ENCODE peak calls at places on chromosomes 12 and 14, in six cellular contexts. One of them, this sample, is unnamed.

GRCh38 chr12:6084261-6084968 is 40.1 kb downstream of the VWF start:
- DNase-seq in CD8-positive, alpha-beta T cell: no peak
- DNase-seq in MM.1S: no peak
- DNase-seq in effector memory CD4-positive, alpha-beta T cell: no peak
- DNase-seq in NT2/D1: peak; percentile 100
- DNase-seq in heart right ventricle: no peak
- DNase-seq in this sample: peak; percentile 94

GRCh38 chr14:21343035-21343794 is 40.6 kb downstream of the SUPT16H start:
- DNase-seq in CD8-positive, alpha-beta T cell: no peak
- DNase-seq in MM.1S: no peak
- DNase-seq in effector memory CD4-positive, alpha-beta T cell: no peak
- DNase-seq in NT2/D1: no peak
- DNase-seq in heart right ventricle: no peak
- DNase-seq in this sample: no peak

GRCh38 chr12:117072106-117072505 is 27.1 kb downstream of the TESC start:
- DNase-seq in CD8-positive, alpha-beta T cell: no peak
- DNase-seq in MM.1S: no peak
- DNase-seq in effector memory CD4-positive, alpha-beta T cell: no peak
- DNase-seq in NT2/D1: no peak
- DNase-seq in heart right ventricle: no peak
- DNase-seq in this sample: no peak

GRCh38 chr12:116469344-116469743 is 89.8 kb upstream of the MAP1LC3B2 start:
- DNase-seq in CD8-positive, alpha-beta T cell: no peak
- DNase-seq in MM.1S: no peak
- DNase-seq in effector memory CD4-positive, alpha-beta T cell: no peak
- DNase-seq in NT2/D1: no peak
- DNase-seq in heart right ventricle: no peak
- DNase-seq in this sample: no peak

GRCh38 chr12:131607658-131608447 is 103.0 kb upstream of the SFSWAP start:
- DNase-seq in CD8-positive, alpha-beta T cell: no peak
- DNase-seq in MM.1S: peak; percentile 44
- DNase-seq in effector memory CD4-positive, alpha-beta T cell: no peak
- DNase-seq in NT2/D1: no peak
- DNase-seq in heart right ventricle: no peak
- DNase-seq in this sample: no peak

GRCh38 chr14:53408175-53408879 is 255.2 kb upstream of the DDHD1 start:
- DNase-seq in CD8-positive, alpha-beta T cell: no peak
- DNase-seq in MM.1S: no peak
- DNase-seq in effector memory CD4-positive, alpha-beta T cell: no peak
- DNase-seq in NT2/D1: no peak
- DNase-seq in heart right ventricle: no peak
- DNase-seq in this sample: no peak

GRCh38 chr12:109968032-109968420 is 28.1 kb downstream of the GIT2 start:
- DNase-seq in CD8-positive, alpha-beta T cell: no peak
- DNase-seq in MM.1S: peak; percentile 20
- DNase-seq in effector memory CD4-positive, alpha-beta T cell: no peak
- DNase-seq in NT2/D1: no peak
- DNase-seq in heart right ventricle: no peak
- DNase-seq in this sample: no peak

GRCh38 chr14:78758333-78758732 is 588.2 kb downstream of the NRXN3 start:
- DNase-seq in CD8-positive, alpha-beta T cell: no peak
- DNase-seq in MM.1S: peak; percentile 48
- DNase-seq in effector memory CD4-positive, alpha-beta T cell: no peak
- DNase-seq in NT2/D1: peak; percentile 25
- DNase-seq in heart right ventricle: no peak
- DNase-seq in this sample: peak; percentile 44

GRCh38 chr12:52213541-52214420 is 19.3 kb upstream of the KRT7 start:
- DNase-seq in CD8-positive, alpha-beta T cell: peak; percentile 51
- DNase-seq in MM.1S: peak; percentile 57
- DNase-seq in effector memory CD4-positive, alpha-beta T cell: peak; percentile 27
- DNase-seq in NT2/D1: peak; percentile 85
- DNase-seq in heart right ventricle: peak; percentile 58
- DNase-seq in this sample: peak; percentile 87

GRCh38 chr14:35122696-35123387 is 490 bp downstream of the PRORP start:
- DNase-seq in CD8-positive, alpha-beta T cell: no peak
- DNase-seq in MM.1S: peak; percentile 11
- DNase-seq in effector memory CD4-positive, alpha-beta T cell: no peak
- DNase-seq in NT2/D1: no peak
- DNase-seq in heart right ventricle: no peak
- DNase-seq in this sample: no peak

GRCh38 chr14:74867673-74868072 is 8.3 kb downstream of the PROX2 start:
- DNase-seq in CD8-positive, alpha-beta T cell: peak; percentile 66
- DNase-seq in MM.1S: no peak
- DNase-seq in effector memory CD4-positive, alpha-beta T cell: no peak
- DNase-seq in NT2/D1: no peak
- DNase-seq in heart right ventricle: peak; percentile 20
- DNase-seq in this sample: no peak

GRCh38 chr14:54776361-54777001 is 126.1 kb downstream of the GCH1 start:
- DNase-seq in CD8-positive, alpha-beta T cell: peak; percentile 47
- DNase-seq in MM.1S: no peak
- DNase-seq in effector memory CD4-positive, alpha-beta T cell: peak; percentile 6
- DNase-seq in NT2/D1: no peak
- DNase-seq in heart right ventricle: peak; percentile 73
- DNase-seq in this sample: no peak

GRCh38 chr12:131378176-131378842 is 332.6 kb upstream of the SFSWAP start:
- DNase-seq in CD8-positive, alpha-beta T cell: no peak
- DNase-seq in MM.1S: no peak
- DNase-seq in effector memory CD4-positive, alpha-beta T cell: no peak
- DNase-seq in NT2/D1: no peak
- DNase-seq in heart right ventricle: no peak
- DNase-seq in this sample: no peak

GRCh38 chr14:85867450-85867849 is 337.5 kb downstream of the FLRT2 start:
- DNase-seq in CD8-positive, alpha-beta T cell: no peak
- DNase-seq in MM.1S: no peak
- DNase-seq in effector memory CD4-positive, alpha-beta T cell: no peak
- DNase-seq in NT2/D1: no peak
- DNase-seq in heart right ventricle: no peak
- DNase-seq in this sample: no peak

GRCh38 chr12:70258605-70259403 is 15.6 kb downstream of the CNOT2 start:
- DNase-seq in CD8-positive, alpha-beta T cell: no peak
- DNase-seq in MM.1S: no peak
- DNase-seq in effector memory CD4-positive, alpha-beta T cell: no peak
- DNase-seq in NT2/D1: no peak
- DNase-seq in heart right ventricle: no peak
- DNase-seq in this sample: no peak

GRCh38 chr14:61632401-61633195 is 62.7 kb upstream of the HIF1A start:
- DNase-seq in CD8-positive, alpha-beta T cell: no peak
- DNase-seq in MM.1S: no peak
- DNase-seq in effector memory CD4-positive, alpha-beta T cell: no peak
- DNase-seq in NT2/D1: no peak
- DNase-seq in heart right ventricle: no peak
- DNase-seq in this sample: no peak

GRCh38 chr12:124297856-124298255 is 3.0 kb downstream of the RFLNA start:
- DNase-seq in CD8-positive, alpha-beta T cell: no peak
- DNase-seq in MM.1S: no peak
- DNase-seq in effector memory CD4-positive, alpha-beta T cell: no peak
- DNase-seq in NT2/D1: no peak
- DNase-seq in heart right ventricle: no peak
- DNase-seq in this sample: no peak

GRCh38 chr14:55071870-55072640 is 20.6 kb downstream of the MAPK1IP1L start:
- DNase-seq in CD8-positive, alpha-beta T cell: peak; percentile 33
- DNase-seq in MM.1S: no peak
- DNase-seq in effector memory CD4-positive, alpha-beta T cell: no peak
- DNase-seq in NT2/D1: no peak
- DNase-seq in heart right ventricle: peak; percentile 56
- DNase-seq in this sample: no peak

GRCh38 chr12:22982635-22983034 is 357.7 kb downstream of the ETNK1 start:
- DNase-seq in CD8-positive, alpha-beta T cell: no peak
- DNase-seq in MM.1S: no peak
- DNase-seq in effector memory CD4-positive, alpha-beta T cell: no peak
- DNase-seq in NT2/D1: no peak
- DNase-seq in heart right ventricle: no peak
- DNase-seq in this sample: no peak

GRCh38 chr12:32467959-32468863 is 68.9 kb downstream of the FGD4 start:
- DNase-seq in CD8-positive, alpha-beta T cell: no peak
- DNase-seq in MM.1S: peak; percentile 87
- DNase-seq in effector memory CD4-positive, alpha-beta T cell: no peak
- DNase-seq in NT2/D1: no peak
- DNase-seq in heart right ventricle: peak; percentile 25
- DNase-seq in this sample: no peak

DNA sequence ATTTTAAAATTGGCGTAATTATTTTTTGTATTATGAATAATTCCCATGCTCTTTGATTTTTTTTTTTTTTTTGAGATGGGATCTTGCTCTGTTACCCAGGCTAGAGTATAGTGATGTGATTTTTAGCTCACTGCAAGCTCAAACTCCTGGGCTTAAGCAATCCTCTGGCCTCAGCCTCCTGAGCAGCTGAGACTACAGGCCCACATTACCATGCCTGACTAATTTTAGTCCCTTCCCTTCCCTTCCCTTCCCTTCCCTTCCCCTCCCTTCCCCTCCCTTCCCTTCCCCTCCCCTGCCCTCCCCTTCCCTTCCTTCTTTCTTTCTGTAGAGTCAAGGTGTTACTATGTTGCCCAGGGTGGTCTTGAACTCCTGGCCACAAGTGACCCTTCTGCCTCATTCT is 9.4 kb upstream of the KIF26A start:
- DNase-seq in CD8-positive, alpha-beta T cell: no peak
- DNase-seq in MM.1S: no peak
- DNase-seq in effector memory CD4-positive, alpha-beta T cell: no peak
- DNase-seq in NT2/D1: no peak
- DNase-seq in heart right ventricle: no peak
- DNase-seq in this sample: no peak
- H3K4me1 ChIP-seq in CD8-positive, alpha-beta T cell: no peaks in the 10 kb centered on the region
- H3K4me1 ChIP-seq in MM.1S: no peaks in the 10 kb centered on the region
- H3K4me1 ChIP-seq in effector memory CD4-positive, alpha-beta T cell: no peaks in the 10 kb centered on the region
- H3K4me1 ChIP-seq in NT2/D1: no peaks in the 10 kb centered on the region
- H3K4me1 ChIP-seq in heart right ventricle: no peaks in the 10 kb centered on the region
- H3K4me1 ChIP-seq in this sample: no peaks in the 10 kb centered on the region

DNA sequence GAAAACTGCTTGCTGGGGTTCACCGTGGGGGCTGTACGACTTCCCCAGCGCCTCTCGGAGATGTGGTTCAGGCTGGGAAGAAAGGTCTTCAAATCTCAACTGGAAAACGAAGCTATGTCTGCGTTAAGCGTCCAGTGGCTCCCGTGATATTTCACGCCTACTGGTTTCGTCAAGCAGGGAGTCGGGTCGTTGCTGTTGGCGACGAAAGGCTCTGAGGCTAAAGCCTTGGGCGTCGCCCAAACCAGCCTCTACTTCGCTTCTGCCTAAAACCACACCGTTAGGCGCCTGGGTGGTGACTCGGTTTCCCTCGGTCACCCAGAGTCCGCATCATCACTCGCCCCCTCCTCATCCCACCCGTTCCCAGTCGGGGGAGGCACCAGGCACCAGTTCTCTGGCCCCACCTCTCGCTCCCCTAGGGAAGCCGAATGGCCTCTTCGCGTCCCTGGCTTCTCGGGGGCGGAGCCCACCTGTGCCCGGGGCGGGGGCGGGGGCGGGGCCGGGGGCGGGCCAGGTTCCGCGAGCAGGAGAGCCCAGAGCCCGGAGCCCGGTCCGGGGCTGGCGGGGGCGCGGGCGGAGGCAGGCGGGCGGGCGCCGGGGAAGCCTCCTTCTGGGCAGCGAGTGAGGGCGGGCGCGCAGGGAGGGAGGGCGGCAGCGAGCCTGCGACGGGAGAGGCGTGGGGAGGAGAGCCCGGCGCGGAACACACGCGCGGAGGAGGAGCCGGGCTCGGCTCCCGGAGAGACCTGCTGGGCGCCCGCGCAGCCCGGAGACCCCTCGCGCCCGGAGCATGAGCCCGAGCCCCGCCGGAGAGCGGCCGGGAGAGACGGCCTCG is at the start of gene B4GALNT3:
- DNase-seq in CD8-positive, alpha-beta T cell: peak; percentile 16
- DNase-seq in MM.1S: peak; percentile 8
- DNase-seq in effector memory CD4-positive, alpha-beta T cell: peak; percentile 37
- DNase-seq in NT2/D1: peak; percentile 47
- DNase-seq in heart right ventricle: peak; percentile 24
- DNase-seq in this sample: peak; percentile 72
- H3K27me3 ChIP-seq in CD8-positive, alpha-beta T cell: no peaks in the 10 kb centered on the region
- H3K27me3 ChIP-seq in MM.1S: peaks cover 72% of the 10 kb centered on the region
- H3K27me3 ChIP-seq in effector memory CD4-positive, alpha-beta T cell: no peaks in the 10 kb centered on the region
- H3K27me3 ChIP-seq in NT2/D1: peaks cover 35% of the 10 kb centered on the region
- H3K27me3 ChIP-seq in heart right ventricle: peaks cover 20% of the 10 kb centered on the region
- H3K27me3 ChIP-seq in this sample: no peaks in the 10 kb centered on the region

GRCh38 chr12:46455648-46456352 is 83.2 kb upstream of the SLC38A2 start:
- DNase-seq in CD8-positive, alpha-beta T cell: no peak
- DNase-seq in MM.1S: no peak
- DNase-seq in effector memory CD4-positive, alpha-beta T cell: no peak
- DNase-seq in NT2/D1: no peak
- DNase-seq in heart right ventricle: no peak
- DNase-seq in this sample: no peak
- H3K9me3 ChIP-seq in CD8-positive, alpha-beta T cell: no peaks in the 10 kb centered on the region
- H3K9me3 ChIP-seq in MM.1S: no peaks in the 10 kb centered on the region
- H3K9me3 ChIP-seq in effector memory CD4-positive, alpha-beta T cell: no peaks in the 10 kb centered on the region
- H3K9me3 ChIP-seq in NT2/D1: no peaks in the 10 kb centered on the region
- H3K9me3 ChIP-seq in heart right ventricle: no peaks in the 10 kb centered on the region
- H3K9me3 ChIP-seq in this sample: no peaks in the 10 kb centered on the region

GRCh38 chr12:53222170-53223005 is 9.6 kb downstream of the RARG start:
- DNase-seq in CD8-positive, alpha-beta T cell: no peak
- DNase-seq in MM.1S: no peak
- DNase-seq in effector memory CD4-positive, alpha-beta T cell: no peak
- DNase-seq in NT2/D1: no peak
- DNase-seq in heart right ventricle: no peak
- DNase-seq in this sample: no peak

GRCh38 chr12:53220857-53221202 is 11.2 kb downstream of the RARG start:
- DNase-seq in CD8-positive, alpha-beta T cell: peak; percentile 75
- DNase-seq in MM.1S: peak; percentile 95
- DNase-seq in effector memory CD4-positive, alpha-beta T cell: peak; percentile 75
- DNase-seq in NT2/D1: peak; percentile 84
- DNase-seq in heart right ventricle: peak; percentile 93
- DNase-seq in this sample: peak; percentile 96

GRCh38 chr12:53223006-53223305 is 9.1 kb downstream of the RARG start:
- DNase-seq in CD8-positive, alpha-beta T cell: no peak
- DNase-seq in MM.1S: no peak
- DNase-seq in effector memory CD4-positive, alpha-beta T cell: no peak
- DNase-seq in NT2/D1: no peak
- DNase-seq in heart right ventricle: no peak
- DNase-seq in this sample: no peak

GRCh38 chr12:53219956-53220856 is 11.8 kb downstream of the RARG start:
- DNase-seq in CD8-positive, alpha-beta T cell: peak; percentile 82
- DNase-seq in MM.1S: peak; percentile 76
- DNase-seq in effector memory CD4-positive, alpha-beta T cell: peak; percentile 59
- DNase-seq in NT2/D1: no peak
- DNase-seq in heart right ventricle: no peak
- DNase-seq in this sample: peak; percentile 82

GRCh38 chr12:53221203-53222076 is 10.6 kb downstream of the RARG start:
- DNase-seq in CD8-positive, alpha-beta T cell: peak; percentile 55
- DNase-seq in MM.1S: peak; percentile 50
- DNase-seq in effector memory CD4-positive, alpha-beta T cell: peak; percentile 51
- DNase-seq in NT2/D1: no peak
- DNase-seq in heart right ventricle: peak; percentile 76
- DNase-seq in this sample: no peak
- H3K4me1 ChIP-seq in CD8-positive, alpha-beta T cell: peaks cover 61% of the 10 kb centered on the region
- H3K4me1 ChIP-seq in MM.1S: peaks cover 12% of the 10 kb centered on the region
- H3K4me1 ChIP-seq in effector memory CD4-positive, alpha-beta T cell: peaks cover 63% of the 10 kb centered on the region
- H3K4me1 ChIP-seq in NT2/D1: peaks cover 41% of the 10 kb centered on the region
- H3K4me1 ChIP-seq in heart right ventricle: peaks cover 70% of the 10 kb centered on the region
- H3K4me1 ChIP-seq in this sample: peaks cover 28% of the 10 kb centered on the region